ENCODE peak calls at places on chromosomes 12 and 14, in eight cellular contexts. E, G, A, J, B, F, V and O are unnamed samples.

GRCh38 chr12:132222096-132222807 is 78.0 kb downstream of the NOC4L start:
- DNase-seq in E (no peak), G (no peak), A (no peak), J (no peak), B (peak), F (no peak), V (no peak), O (peak)

GRCh38 chr12:109989380-109989779 is 6.8 kb downstream of the GIT2 start:
- DNase-seq in E (no peak), G (no peak), A (no peak), J (no peak), B (no peak), F (no peak), V (no peak), O (no peak)

GRCh38 chr12:65232490-65233077 is 45.9 kb upstream of the MSRB3 start:
- DNase-seq in E (no peak), G (no peak), A (no peak), J (no peak), B (no peak), F (no peak), V (peak), O (no peak)

GRCh38 chr12:1917172-1918070 is 1.0 kb downstream of the CACNA2D4 start:
- DNase-seq in E (no peak), G (peak), A (no peak), J (no peak), B (peak), F (no peak), V (no peak), O (no peak)

GRCh38 chr12:130204441-130204840 is 42.2 kb downstream of the FZD10 start:
- DNase-seq in E (no peak), G (no peak), A (no peak), J (no peak), B (no peak), F (no peak), V (no peak), O (no peak)

GRCh38 chr12:24584032-24584675 is 364.7 kb downstream of the BCAT1 start:
- DNase-seq in E (no peak), G (no peak), A (no peak), J (no peak), B (no peak), F (no peak), V (no peak), O (no peak)

GRCh38 chr12:12696562-12697383 is 790 bp upstream of the GPR19 start:
- DNase-seq in E (peak), G (peak), A (peak), J (peak), B (peak), F (peak), V (peak), O (peak)

GRCh38 chr12:76020731-76021672 is 10.6 kb downstream of the PHLDA1 start:
- DNase-seq in E (peak), G (no peak), A (no peak), J (no peak), B (peak), F (no peak), V (peak), O (no peak)

GRCh38 chr12:131281016-131281415 is 327.3 kb downstream of the ADGRD1 start:
- DNase-seq in E (no peak), G (no peak), A (no peak), J (no peak), B (no peak), F (no peak), V (no peak), O (peak)

GRCh38 chr14:99737451-99737951 is 53.4 kb downstream of the CYP46A1 start:
- DNase-seq in E (no peak), G (peak), A (peak), J (no peak), B (no peak), F (no peak), V (no peak), O (peak)

GRCh38 chr12:22172501-22172900 is 126.5 kb downstream of the CMAS start:
- DNase-seq in E (no peak), G (no peak), A (no peak), J (no peak), B (no peak), F (no peak), V (no peak), O (no peak)

GRCh38 chr12:82793882-82794281 is 107.2 kb downstream of the TMTC2 start:
- DNase-seq in E (no peak), G (no peak), A (no peak), J (no peak), B (no peak), F (no peak), V (no peak), O (no peak)

GRCh38 chr14:35405304-35405996 is 901 bp upstream of the NFKBIA start:
- DNase-seq in E (peak), G (no peak), A (peak), J (no peak), B (no peak), F (no peak), V (no peak), O (peak)

GRCh38 chr14:99129211-99129696 is 142.7 kb downstream of the BCL11B start:
- DNase-seq in E (no peak), G (no peak), A (no peak), J (no peak), B (no peak), F (peak), V (no peak), O (peak)

GRCh38 chr14:37122288-37122687 is 50.1 kb downstream of the SLC25A21 start:
- DNase-seq in E (no peak), G (no peak), A (no peak), J (no peak), B (no peak), F (no peak), V (no peak), O (no peak)

GRCh38 chr14:75440733-75441474 is 13.1 kb downstream of the JDP2 start:
- DNase-seq in E (no peak), G (peak), A (no peak), J (no peak), B (no peak), F (peak), V (no peak), O (no peak)